ENCODE peak calls at places on chromosomes 13 and 19, in five cellular contexts. F, R, O, H and K are unnamed samples.

GRCh38 chr13:27981006-27981708 is 7.3 kb downstream of the URAD start:
- DNase-seq in O (no peak), F (no peak), H (no peak), R (no peak), K (no peak)

GRCh38 chr19:3458595-3459284 is 21.6 kb downstream of the SMIM24 start:
- DNase-seq in R (no peak), O (peak; percentile 58), H (no peak), F (no peak), K (no peak)

GRCh38 chr19:12790628-12791344 is 500 bp upstream of the JUNB start:
- DNase-seq in O (no peak), R (no peak), H (no peak), F (peak; percentile 34), K (no peak)

GRCh38 chr19:42440357-42441046 is 2.2 kb downstream of the CXCL17 start:
- DNase-seq in O (peak; percentile 55), R (no peak), H (peak; percentile 85), F (no peak), K (peak; percentile 31)

GRCh38 chr13:31761951-31762350 is 22.6 kb downstream of the RXFP2 start:
- DNase-seq in H (no peak), R (no peak), F (no peak), O (no peak), K (no peak)

GRCh38 chr13:100112186-100112838 is 23.4 kb downstream of the PCCA start:
- DNase-seq in R (no peak), H (no peak), O (no peak), F (no peak), K (no peak)

GRCh38 chr13:49404621-49405020 is 39.2 kb downstream of the CAB39L start:
- DNase-seq in O (no peak), H (no peak), R (no peak), F (no peak), K (no peak)

GRCh38 chr13:95153647-95154405 is 147.4 kb downstream of the ABCC4 start:
- DNase-seq in O (no peak), F (no peak), R (no peak), H (no peak), K (no peak)

GRCh38 chr19:33347300-33347699 is 26.2 kb upstream of the CEBPG start:
- DNase-seq in H (no peak), R (no peak), F (no peak), O (no peak), K (no peak)

GRCh38 chr19:33350538-33351309 is 22.8 kb upstream of the CEBPG start:
- DNase-seq in F (no peak), R (peak; percentile 87), H (no peak), O (peak; percentile 67), K (no peak)

GRCh38 chr19:33349319-33350289 is 23.9 kb upstream of the CEBPG start:
- DNase-seq in H (no peak), O (no peak), F (no peak), R (no peak), K (no peak)

GRCh38 chr19:33346665-33347064 is 26.8 kb upstream of the CEBPG start:
- DNase-seq in H (no peak), F (no peak), R (no peak), O (no peak), K (no peak)

GRCh38 chr19:33348301-33349010 is 25.1 kb upstream of the CEBPG start:
- DNase-seq in R (no peak), H (no peak), F (no peak), O (peak; percentile 25), K (no peak)
- H3K36me3 ChIP-seq in R (no peaks in the 10 kb centered on the region), H (no peaks in the 10 kb centered on the region), F (no peaks in the 10 kb centered on the region), O (no peaks in the 10 kb centered on the region), K (no peaks in the 10 kb centered on the region)

GRCh38 chr13:106562301-106562700 is 5.6 kb downstream of the ARGLU1 start:
- DNase-seq in O (no peak), F (no peak), H (no peak), R (no peak), K (no peak)
- H3K36me3 ChIP-seq in O (peaks cover 13% of the 10 kb centered on the region), F (peaks cover 24% of the 10 kb centered on the region), H (peaks cover 4% of the 10 kb centered on the region), R (no peaks in the 10 kb centered on the region), K (peaks cover 47% of the 10 kb centered on the region)

GRCh38 chr19:10145031-10145430 is 25.3 kb upstream of the EIF3G start:
- DNase-seq in H (no peak), F (no peak), R (no peak), O (no peak), K (no peak)

GRCh38 chr19:10142701-10143375 is 23.1 kb upstream of the EIF3G start:
- DNase-seq in O (no peak), F (no peak), H (no peak), R (no peak), K (no peak)

GRCh38 chr19:10141973-10142372 is 22.3 kb upstream of the EIF3G start:
- DNase-seq in F (no peak), R (no peak), H (no peak), O (no peak), K (no peak)

GRCh38 chr19:10141479-10141878 is 21.8 kb upstream of the EIF3G start:
- DNase-seq in H (no peak), R (no peak), F (no peak), O (no peak), K (no peak)

DNA sequence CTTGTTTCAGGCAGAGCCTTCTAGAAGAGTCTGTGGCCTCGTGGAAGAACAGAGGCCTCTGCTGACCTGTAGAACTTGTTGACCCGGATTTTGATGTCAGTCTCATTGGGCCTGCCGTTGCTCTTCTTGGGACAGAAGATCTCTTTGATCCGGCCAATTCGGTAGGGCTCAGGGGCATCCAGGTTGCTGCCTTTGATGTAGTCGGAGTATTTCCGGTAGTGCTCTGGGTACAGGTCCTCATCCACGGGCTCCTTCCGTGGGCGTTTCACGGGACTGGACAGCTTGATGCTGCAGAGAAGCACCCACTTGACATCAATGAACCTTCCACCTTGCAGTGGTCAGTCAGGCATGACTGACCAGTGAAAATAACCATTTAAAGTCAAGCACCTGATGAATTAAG is 24.0 kb upstream of the EIF3G start:
- DNase-seq in O (no peak), H (no peak), R (no peak), F (no peak), K (no peak)
- H3K36me3 ChIP-seq in O (peaks cover 94% of the 10 kb centered on the region), H (peaks cover 21% of the 10 kb centered on the region), R (peaks cover 10% of the 10 kb centered on the region), F (peaks cover 53% of the 10 kb centered on the region), K (peaks cover 97% of the 10 kb centered on the region)

GRCh38 chr13:113232208-113233003 is 23.0 kb downstream of the CUL4A start:
- DNase-seq in R (no peak), F (no peak), H (no peak), O (no peak), K (no peak)
- H3K36me3 ChIP-seq in R (peaks cover 6% of the 10 kb centered on the region), F (peaks cover 14% of the 10 kb centered on the region), H (peaks cover 31% of the 10 kb centered on the region), O (peaks cover 94% of the 10 kb centered on the region), K (peaks cover 75% of the 10 kb centered on the region)

DNA sequence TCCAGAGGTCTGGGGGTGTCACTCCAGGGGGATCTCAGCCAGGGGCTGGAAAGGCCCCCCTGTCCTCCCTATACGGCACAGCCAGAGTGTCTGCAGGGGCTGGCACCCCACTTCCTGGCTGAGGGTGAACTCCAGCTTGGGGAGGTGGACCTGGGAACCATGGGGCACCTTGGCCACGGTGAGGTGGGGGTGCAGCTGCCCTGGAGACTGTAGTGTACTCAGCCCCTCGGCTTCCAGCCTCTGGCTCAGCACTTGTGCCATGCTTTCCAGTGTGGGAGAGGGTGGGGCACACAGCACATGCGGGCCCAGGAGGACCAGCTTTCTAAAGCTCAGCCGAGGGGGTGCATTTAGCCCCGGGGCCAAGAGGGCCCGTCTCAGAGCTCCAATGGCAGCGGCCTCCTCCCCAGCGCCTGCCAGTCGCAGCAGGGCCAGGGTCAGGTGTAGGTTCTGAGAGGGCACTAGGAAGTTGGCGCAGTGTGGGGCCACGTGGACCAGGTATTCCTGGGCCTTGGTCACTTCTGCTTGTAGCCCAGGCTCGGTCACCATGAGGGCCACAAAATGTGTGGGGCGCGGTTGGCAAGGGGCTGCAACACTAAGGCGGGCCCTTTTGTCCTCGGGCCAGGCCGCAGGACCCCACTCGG is 1.4 kb downstream of the LENG9 start:
- DNase-seq in R (no peak), H (no peak), F (peak; percentile 53), O (no peak), K (no peak)
- H3K36me3 ChIP-seq in R (peaks cover 28% of the 10 kb centered on the region), H (peaks cover 25% of the 10 kb centered on the region), F (peaks cover 9% of the 10 kb centered on the region), O (peaks cover 50% of the 10 kb centered on the region), K (peaks cover 57% of the 10 kb centered on the region)

GRCh38 chr19:35265126-35265995 is 3.4 kb upstream of the USF2 start:
- DNase-seq in R (no peak), H (peak; percentile 56), F (no peak), O (no peak), K (no peak)

GRCh38 chr19:35267818-35268545 is 780 bp upstream of the USF2 start:
- DNase-seq in F (no peak), H (peak; percentile 94), O (peak; percentile 60), R (peak; percentile 57), K (peak; percentile 63)

GRCh38 chr19:35266904-35267817 is 1.6 kb upstream of the USF2 start:
- DNase-seq in H (peak; percentile 90), F (no peak), O (no peak), R (peak; percentile 41), K (no peak)

GRCh38 chr19:35264281-35265125 is 4.3 kb upstream of the USF2 start:
- DNase-seq in F (no peak), O (no peak), R (peak; percentile 14), H (peak; percentile 46), K (peak; percentile 28)

DNA sequence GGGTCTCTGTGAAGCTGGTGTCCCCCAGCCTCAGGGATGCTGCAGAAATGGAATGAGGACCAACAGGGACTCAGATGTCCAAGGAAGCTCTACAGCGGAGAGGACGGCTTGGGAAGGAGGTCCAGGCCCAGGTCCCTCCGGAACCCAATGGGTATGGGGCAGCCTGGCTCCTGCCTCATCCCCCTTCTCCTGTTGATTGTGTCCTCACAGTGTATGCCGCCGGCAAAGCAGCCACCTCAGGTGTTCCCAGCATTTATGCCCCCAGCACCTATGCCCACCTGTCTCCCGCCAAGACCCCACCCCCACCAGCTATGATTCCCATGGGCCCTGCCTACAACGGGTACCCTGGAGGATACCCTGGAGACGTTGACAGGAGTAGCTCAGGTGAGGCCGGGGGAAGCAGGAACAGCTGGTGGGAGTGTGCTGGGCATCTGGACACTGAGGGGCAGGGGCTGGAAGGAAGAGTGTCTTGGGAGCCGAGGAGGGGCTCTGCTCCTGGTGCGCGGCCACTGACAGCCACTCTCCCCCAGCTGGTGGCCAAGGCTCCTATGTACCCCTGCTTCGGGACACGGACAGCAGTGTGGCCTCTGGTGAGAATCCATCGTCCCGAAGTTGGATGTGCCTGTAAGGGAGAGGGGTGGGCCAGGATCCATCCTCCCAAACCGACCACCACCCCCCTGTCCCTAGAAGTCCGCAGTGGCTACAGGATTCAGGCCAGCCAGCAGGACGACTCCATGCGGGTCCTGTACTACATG is 2.4 kb upstream of the USF2 start:
- DNase-seq in H (peak; percentile 80), F (no peak), R (no peak), O (no peak), K (peak; percentile 28)
- H3K36me3 ChIP-seq in H (peaks cover 6% of the 10 kb centered on the region), F (peaks cover 12% of the 10 kb centered on the region), R (no peaks in the 10 kb centered on the region), O (peaks cover 15% of the 10 kb centered on the region), K (peaks cover 28% of the 10 kb centered on the region)

DNA sequence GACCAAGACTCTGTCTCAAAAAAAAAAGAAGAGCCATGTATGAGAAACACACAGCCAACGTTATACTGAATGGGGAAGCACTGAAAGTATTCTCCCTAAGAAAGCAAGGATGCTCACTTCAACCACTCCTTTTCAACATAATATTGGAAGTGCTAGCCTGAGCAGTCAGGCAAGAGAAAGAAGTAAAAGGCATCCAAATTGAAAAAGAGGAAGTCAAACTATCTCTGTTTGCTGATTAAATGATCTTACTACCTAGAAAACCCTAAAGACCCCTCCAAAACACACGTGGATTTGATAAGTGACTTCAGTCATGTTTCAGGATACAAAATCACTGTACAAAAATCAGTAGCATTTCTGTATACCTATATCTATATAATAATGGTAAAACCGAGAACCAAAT is 16.2 kb downstream of the WBP4 start:
- DNase-seq in F (no peak), O (no peak), H (no peak), R (no peak), K (no peak)
- H3K36me3 ChIP-seq in F (no peaks in the 10 kb centered on the region), O (peaks cover 93% of the 10 kb centered on the region), H (peaks cover 12% of the 10 kb centered on the region), R (no peaks in the 10 kb centered on the region), K (peaks cover 48% of the 10 kb centered on the region)